ENCODE peak calls at places on chromosomes 16 and 17, in four cellular contexts. One of them, this sample, is unnamed. For H3K9me3, the result is how much of the 10 kb centered on the place peaks cover.

GRCh38 chr16:73396556-73396955 is 348.6 kb upstream of the ZFHX3 start:
- DNase-seq in tibial artery: no peak
- DNase-seq in transverse colon: no peak
- DNase-seq in adrenal gland: no peak
- DNase-seq in this sample: no peak

GRCh38 chr16:31093132-31093703 is 1.4 kb downstream of the VKORC1 start:
- DNase-seq in tibial artery: no peak
- DNase-seq in transverse colon: peak
- DNase-seq in adrenal gland: no peak
- DNase-seq in this sample: peak

GRCh38 chr17:39923836-39924690 is 3.3 kb downstream of the ORMDL3 start:
- DNase-seq in tibial artery: no peak
- DNase-seq in transverse colon: no peak
- DNase-seq in adrenal gland: no peak
- DNase-seq in this sample: no peak

GRCh38 chr16:49800876-49801275 is 55.0 kb downstream of the ZNF423 start:
- DNase-seq in tibial artery: no peak
- DNase-seq in transverse colon: no peak
- DNase-seq in adrenal gland: no peak
- DNase-seq in this sample: no peak

GRCh38 chr17:60827920-60828319 is 150.3 kb downstream of the BCAS3 start:
- DNase-seq in tibial artery: no peak
- DNase-seq in transverse colon: no peak
- DNase-seq in adrenal gland: no peak
- DNase-seq in this sample: no peak

GRCh38 chr16:11183035-11183812 is 72.8 kb downstream of the SOCS1 start:
- DNase-seq in tibial artery: no peak
- DNase-seq in transverse colon: peak
- DNase-seq in adrenal gland: no peak
- DNase-seq in this sample: no peak

GRCh38 chr16:65117701-65118448 is 4.0 kb downstream of the CDH11 start:
- DNase-seq in tibial artery: peak
- DNase-seq in transverse colon: peak
- DNase-seq in adrenal gland: peak
- DNase-seq in this sample: peak

GRCh38 chr17:20156196-20157077 is 147.3 kb downstream of the SPECC1 start:
- DNase-seq in tibial artery: no peak
- DNase-seq in transverse colon: peak
- DNase-seq in adrenal gland: peak
- DNase-seq in this sample: peak

GRCh38 chr16:46828943-46829342 is 2.0 kb downstream of the C16orf87 start:
- DNase-seq in tibial artery: no peak
- DNase-seq in transverse colon: no peak
- DNase-seq in adrenal gland: no peak
- DNase-seq in this sample: no peak

GRCh38 chr16:81797443-81797842 is 18.4 kb downstream of the PLCG2 start:
- DNase-seq in tibial artery: no peak
- DNase-seq in transverse colon: peak
- DNase-seq in adrenal gland: no peak
- DNase-seq in this sample: no peak

GRCh38 chr16:65663774-65664173 is 541.9 kb upstream of the CDH11 start:
- DNase-seq in tibial artery: no peak
- DNase-seq in transverse colon: no peak
- DNase-seq in adrenal gland: no peak
- DNase-seq in this sample: no peak

GRCh38 chr17:71764507-71764906 is 356.3 kb upstream of the SOX9 start:
- DNase-seq in tibial artery: no peak
- DNase-seq in transverse colon: peak
- DNase-seq in adrenal gland: peak
- DNase-seq in this sample: peak

GRCh38 chr17:10744509-10745000 is 14.7 kb upstream of the TMEM220 start:
- DNase-seq in tibial artery: no peak
- DNase-seq in transverse colon: no peak
- DNase-seq in adrenal gland: no peak
- DNase-seq in this sample: no peak

GRCh38 chr17:2442166-2442565 is 41.3 kb upstream of the MNT start:
- DNase-seq in tibial artery: no peak
- DNase-seq in transverse colon: no peak
- DNase-seq in adrenal gland: no peak
- DNase-seq in this sample: no peak

GRCh38 chr17:49603238-49603637 is 27.6 kb downstream of the NXPH3 start:
- DNase-seq in tibial artery: no peak
- DNase-seq in transverse colon: no peak
- DNase-seq in adrenal gland: no peak
- DNase-seq in this sample: no peak

GRCh38 chr16:50407351-50407750 is 38.6 kb upstream of the BRD7 start:
- DNase-seq in tibial artery: no peak
- DNase-seq in transverse colon: no peak
- DNase-seq in adrenal gland: no peak
- DNase-seq in this sample: no peak

GRCh38 chr16:81445143-81445922 is 725 bp downstream of the CMIP start:
- DNase-seq in tibial artery: no peak
- DNase-seq in transverse colon: peak
- DNase-seq in adrenal gland: peak
- DNase-seq in this sample: peak

GRCh38 chr16:11233727-11234376 is 22.2 kb downstream of the SOCS1 start:
- DNase-seq in tibial artery: no peak
- DNase-seq in transverse colon: peak
- DNase-seq in adrenal gland: no peak
- DNase-seq in this sample: no peak

GRCh38 chr17:51652529-51652928 is 392.2 kb downstream of the UTP18 start:
- DNase-seq in tibial artery: no peak
- DNase-seq in transverse colon: no peak
- DNase-seq in adrenal gland: no peak
- DNase-seq in this sample: no peak

GRCh38 chr16:53619247-53619646 is 84.4 kb downstream of the RPGRIP1L start:
- DNase-seq in tibial artery: no peak
- DNase-seq in transverse colon: no peak
- DNase-seq in adrenal gland: no peak
- DNase-seq in this sample: no peak

GRCh38 chr16:30641378-30641982 is 9.3 kb upstream of the PRR14 start:
- DNase-seq in tibial artery: no peak
- DNase-seq in transverse colon: no peak
- DNase-seq in adrenal gland: no peak
- DNase-seq in this sample: no peak

GRCh38 chr16:30112197-30113030 is 923 bp downstream of the GDPD3 start:
- DNase-seq in tibial artery: peak
- DNase-seq in transverse colon: peak
- DNase-seq in adrenal gland: peak
- DNase-seq in this sample: peak

GRCh38 chr16:54647731-54648221 is 282.9 kb upstream of the IRX5 start:
- DNase-seq in tibial artery: no peak
- DNase-seq in transverse colon: no peak
- DNase-seq in adrenal gland: no peak
- DNase-seq in this sample: no peak

GRCh38 chr17:64527914-64528313 is 21.1 kb downstream of the CEP95 start:
- DNase-seq in tibial artery: no peak
- DNase-seq in transverse colon: no peak
- DNase-seq in adrenal gland: no peak
- DNase-seq in this sample: no peak

GRCh38 chr16:84443166-84443802 is 61.2 kb downstream of the MEAK7 start:
- DNase-seq in tibial artery: no peak
- DNase-seq in transverse colon: peak
- DNase-seq in adrenal gland: no peak
- DNase-seq in this sample: no peak

GRCh38 chr17:77137111-77137510 is 3.7 kb upstream of the SEC14L1 start:
- DNase-seq in tibial artery: no peak
- DNase-seq in transverse colon: no peak
- DNase-seq in adrenal gland: no peak
- DNase-seq in this sample: no peak

GRCh38 chr17:75131278-75132017 is at the start of gene NT5C:
- DNase-seq in tibial artery: peak
- DNase-seq in transverse colon: peak
- DNase-seq in adrenal gland: peak
- DNase-seq in this sample: peak

DNA sequence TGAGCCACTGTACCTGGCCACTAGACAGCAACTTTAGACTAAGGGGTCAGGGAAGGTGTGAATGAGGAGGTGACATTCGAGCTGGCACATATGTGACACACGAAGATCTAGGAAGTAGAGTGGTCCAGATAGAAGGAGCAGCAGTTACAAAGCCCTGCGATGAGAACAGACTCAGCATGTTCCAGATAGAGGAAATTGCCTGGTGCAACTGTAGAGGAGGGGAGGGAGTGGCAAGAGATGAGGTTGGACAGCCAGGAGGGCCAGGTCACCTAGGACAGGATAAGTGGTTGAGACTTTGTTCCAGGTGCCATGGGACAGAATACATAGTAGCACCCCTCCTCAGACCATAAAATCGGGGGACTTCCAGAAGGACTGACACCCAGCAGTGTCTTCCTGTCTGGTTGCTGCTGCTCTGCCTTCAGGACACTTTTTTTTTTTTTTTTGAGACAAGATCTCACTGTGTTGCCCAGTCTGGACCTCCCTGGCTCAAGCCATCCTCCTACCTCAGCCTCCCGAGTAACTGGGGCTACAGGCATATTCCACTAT is 11.0 kb upstream of the CENPT start:
- DNase-seq in tibial artery: no peak
- DNase-seq in transverse colon: peak
- DNase-seq in adrenal gland: no peak
- DNase-seq in this sample: no peak
- TF ChIP-seq CTCF in tibial artery: no peak
- TF ChIP-seq CTCF in transverse colon: no peak
- TF ChIP-seq CTCF in adrenal gland: no peak
- TF ChIP-seq CTCF in this sample: no peak

GRCh38 chr16:68575082-68575481 is 36.0 kb downstream of the ZFP90 start:
- DNase-seq in tibial artery: no peak
- DNase-seq in transverse colon: no peak
- DNase-seq in adrenal gland: no peak
- DNase-seq in this sample: no peak

GRCh38 chr16:68577352-68577853 is 38.3 kb downstream of the ZFP90 start:
- DNase-seq in tibial artery: no peak
- DNase-seq in transverse colon: no peak
- DNase-seq in adrenal gland: no peak
- DNase-seq in this sample: no peak

GRCh38 chr16:68574479-68574878 is 35.4 kb downstream of the ZFP90 start:
- DNase-seq in tibial artery: no peak
- DNase-seq in transverse colon: no peak
- DNase-seq in adrenal gland: no peak
- DNase-seq in this sample: no peak
- H3K9me3 ChIP-seq in tibial artery: half or more
- H3K9me3 ChIP-seq in transverse colon: half or more
- H3K9me3 ChIP-seq in adrenal gland: under half
- H3K9me3 ChIP-seq in this sample: half or more

DNA sequence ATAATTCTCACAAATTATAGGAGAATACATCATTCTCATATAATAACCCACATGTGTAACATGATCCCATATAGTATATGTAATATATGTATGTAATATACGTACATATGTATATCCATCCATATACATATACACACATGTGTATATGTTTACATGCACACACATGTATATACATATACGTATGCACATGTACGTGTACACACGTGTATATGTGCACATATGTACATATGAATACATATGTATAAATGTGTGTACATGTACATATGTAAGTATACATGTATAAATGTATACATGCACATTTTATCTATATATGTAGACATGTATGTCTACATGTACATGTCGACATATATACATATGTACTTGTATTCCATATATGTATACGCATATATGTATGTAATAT is 288.8 kb downstream of the NPIPA8 start:
- DNase-seq in tibial artery: no peak
- DNase-seq in transverse colon: no peak
- DNase-seq in adrenal gland: no peak
- DNase-seq in this sample: no peak
- H3K4me3 ChIP-seq in tibial artery: no peak
- H3K4me3 ChIP-seq in transverse colon: no peak
- H3K4me3 ChIP-seq in adrenal gland: no peak
- H3K4me3 ChIP-seq in this sample: no peak

GRCh38 chr17:44093231-44093900 is 22.8 kb downstream of the G6PC3 start:
- DNase-seq in tibial artery: no peak
- DNase-seq in transverse colon: no peak
- DNase-seq in adrenal gland: no peak
- DNase-seq in this sample: no peak

GRCh38 chr17:44095388-44095646 is 24.8 kb downstream of the G6PC3 start:
- DNase-seq in tibial artery: no peak
- DNase-seq in transverse colon: no peak
- DNase-seq in adrenal gland: no peak
- DNase-seq in this sample: no peak

GRCh38 chr17:44097110-44097810 is 26.2 kb downstream of the HDAC5 start:
- DNase-seq in tibial artery: no peak
- DNase-seq in transverse colon: no peak
- DNase-seq in adrenal gland: peak
- DNase-seq in this sample: peak

GRCh38 chr17:44094701-44095387 is 24.3 kb downstream of the G6PC3 start:
- DNase-seq in tibial artery: no peak
- DNase-seq in transverse colon: no peak
- DNase-seq in adrenal gland: no peak
- DNase-seq in this sample: no peak

GRCh38 chr17:44095647-44096496 is 25.3 kb downstream of the G6PC3 start:
- DNase-seq in tibial artery: peak
- DNase-seq in transverse colon: peak
- DNase-seq in adrenal gland: peak
- DNase-seq in this sample: peak
- TF ChIP-seq CTCF in tibial artery: peak
- TF ChIP-seq CTCF in transverse colon: no peak
- TF ChIP-seq CTCF in adrenal gland: no peak
- TF ChIP-seq CTCF in this sample: no peak

GRCh38 chr16:35185366-35186044 is 1726.1 kb downstream of the TP53TG3F start:
- DNase-seq in tibial artery: no peak
- DNase-seq in transverse colon: no peak
- DNase-seq in adrenal gland: no peak
- DNase-seq in this sample: no peak
- H3K9me3 ChIP-seq in tibial artery: under half
- H3K9me3 ChIP-seq in transverse colon: under half
- H3K9me3 ChIP-seq in adrenal gland: under half
- H3K9me3 ChIP-seq in this sample: under half

GRCh38 chr17:32876414-32877163 is at the start of gene MYO1D:
- DNase-seq in tibial artery: peak
- DNase-seq in transverse colon: peak
- DNase-seq in adrenal gland: peak
- DNase-seq in this sample: peak

GRCh38 chr17:32875904-32876413 is 965 bp downstream of the MYO1D start:
- DNase-seq in tibial artery: no peak
- DNase-seq in transverse colon: no peak
- DNase-seq in adrenal gland: no peak
- DNase-seq in this sample: no peak

GRCh38 chr17:32877164-32877764 is 340 bp upstream of the MYO1D start:
- DNase-seq in tibial artery: peak
- DNase-seq in transverse colon: peak
- DNase-seq in adrenal gland: peak
- DNase-seq in this sample: peak

GRCh38 chr17:32873114-32873513 is 3.8 kb downstream of the MYO1D start:
- DNase-seq in tibial artery: no peak
- DNase-seq in transverse colon: no peak
- DNase-seq in adrenal gland: no peak
- DNase-seq in this sample: no peak

GRCh38 chr17:32875230-32875903 is 1.6 kb downstream of the MYO1D start:
- DNase-seq in tibial artery: no peak
- DNase-seq in transverse colon: no peak
- DNase-seq in adrenal gland: no peak
- DNase-seq in this sample: no peak
- H3K4me3 ChIP-seq in tibial artery: peak
- H3K4me3 ChIP-seq in transverse colon: peak
- H3K4me3 ChIP-seq in adrenal gland: no peak
- H3K4me3 ChIP-seq in this sample: peak